ENCODE peak calls at places on chromosomes 11 and 22, in seven cellular contexts. One of them, this sample, is unnamed.

GRCh38 chr11:120200677-120201076 is 10.2 kb upstream of the OAF start:
- DNase-seq in T-cell: no peak
- DNase-seq in activated CD4-positive, alpha-beta T cell treated with anti-CD3 and anti-CD28 coated beads for 36 hours: no peak
- DNase-seq in putamen: no peak
- DNase-seq in cardiac fibroblast: no peak
- DNase-seq in gastrocnemius medialis: no peak
- DNase-seq in endodermal cell: no peak
- DNase-seq in this sample: no peak

GRCh38 chr22:22059476-22060002 is 77.0 kb upstream of the TOP3B start:
- DNase-seq in putamen: no peak
- DNase-seq in endodermal cell: no peak
- DNase-seq in gastrocnemius medialis: no peak
- DNase-seq in cardiac fibroblast: no peak
- DNase-seq in T-cell: no peak
- DNase-seq in activated CD4-positive, alpha-beta T cell treated with anti-CD3 and anti-CD28 coated beads for 36 hours: no peak
- DNase-seq in this sample: no peak

GRCh38 chr11:61999141-61999975 is 31.9 kb upstream of the FTH1 start:
- DNase-seq in activated CD4-positive, alpha-beta T cell treated with anti-CD3 and anti-CD28 coated beads for 36 hours: no peak
- DNase-seq in T-cell: no peak
- DNase-seq in cardiac fibroblast: no peak
- DNase-seq in gastrocnemius medialis: no peak
- DNase-seq in putamen: no peak
- DNase-seq in endodermal cell: no peak
- DNase-seq in this sample: no peak

GRCh38 chr11:17954395-17955252 is 58.2 kb downstream of the SERGEF start:
- DNase-seq in putamen: peak
- DNase-seq in activated CD4-positive, alpha-beta T cell treated with anti-CD3 and anti-CD28 coated beads for 36 hours: no peak
- DNase-seq in cardiac fibroblast: no peak
- DNase-seq in endodermal cell: no peak
- DNase-seq in T-cell: no peak
- DNase-seq in gastrocnemius medialis: peak
- DNase-seq in this sample: no peak

GRCh38 chr11:73962097-73962705 is 11.4 kb downstream of the DNAJB13 start:
- DNase-seq in cardiac fibroblast: no peak
- DNase-seq in putamen: peak
- DNase-seq in endodermal cell: no peak
- DNase-seq in gastrocnemius medialis: no peak
- DNase-seq in T-cell: no peak
- DNase-seq in activated CD4-positive, alpha-beta T cell treated with anti-CD3 and anti-CD28 coated beads for 36 hours: no peak
- DNase-seq in this sample: no peak

GRCh38 chr11:3128356-3129180 is 36.5 kb downstream of the OSBPL5 start:
- DNase-seq in T-cell: no peak
- DNase-seq in cardiac fibroblast: no peak
- DNase-seq in endodermal cell: peak
- DNase-seq in putamen: no peak
- DNase-seq in gastrocnemius medialis: peak
- DNase-seq in activated CD4-positive, alpha-beta T cell treated with anti-CD3 and anti-CD28 coated beads for 36 hours: no peak
- DNase-seq in this sample: no peak

GRCh38 chr11:8917157-8917820 is 6.3 kb downstream of the AKIP1 start:
- DNase-seq in T-cell: no peak
- DNase-seq in putamen: no peak
- DNase-seq in cardiac fibroblast: peak
- DNase-seq in gastrocnemius medialis: peak
- DNase-seq in activated CD4-positive, alpha-beta T cell treated with anti-CD3 and anti-CD28 coated beads for 36 hours: no peak
- DNase-seq in endodermal cell: peak
- DNase-seq in this sample: peak

GRCh38 chr22:26589845-26590524 is at the start of gene TPST2:
- DNase-seq in putamen: peak
- DNase-seq in endodermal cell: peak
- DNase-seq in gastrocnemius medialis: peak
- DNase-seq in activated CD4-positive, alpha-beta T cell treated with anti-CD3 and anti-CD28 coated beads for 36 hours: peak
- DNase-seq in cardiac fibroblast: peak
- DNase-seq in T-cell: peak
- DNase-seq in this sample: peak

GRCh38 chr11:109037856-109038780 is 373.2 kb downstream of the DDX10 start:
- DNase-seq in cardiac fibroblast: peak
- DNase-seq in activated CD4-positive, alpha-beta T cell treated with anti-CD3 and anti-CD28 coated beads for 36 hours: no peak
- DNase-seq in gastrocnemius medialis: no peak
- DNase-seq in endodermal cell: no peak
- DNase-seq in putamen: peak
- DNase-seq in T-cell: no peak
- DNase-seq in this sample: peak

GRCh38 chr22:21709688-21710087 is 25.9 kb downstream of the YPEL1 start:
- DNase-seq in endodermal cell: no peak
- DNase-seq in putamen: no peak
- DNase-seq in activated CD4-positive, alpha-beta T cell treated with anti-CD3 and anti-CD28 coated beads for 36 hours: no peak
- DNase-seq in gastrocnemius medialis: no peak
- DNase-seq in T-cell: no peak
- DNase-seq in cardiac fibroblast: no peak
- DNase-seq in this sample: no peak

GRCh38 chr22:49992921-49993648 is 19.5 kb downstream of the IL17REL start:
- DNase-seq in putamen: peak
- DNase-seq in endodermal cell: peak
- DNase-seq in T-cell: peak
- DNase-seq in activated CD4-positive, alpha-beta T cell treated with anti-CD3 and anti-CD28 coated beads for 36 hours: peak
- DNase-seq in cardiac fibroblast: peak
- DNase-seq in gastrocnemius medialis: peak
- DNase-seq in this sample: peak

GRCh38 chr11:116077092-116077491 is 572.9 kb upstream of the CADM1 start:
- DNase-seq in cardiac fibroblast: no peak
- DNase-seq in activated CD4-positive, alpha-beta T cell treated with anti-CD3 and anti-CD28 coated beads for 36 hours: no peak
- DNase-seq in gastrocnemius medialis: no peak
- DNase-seq in endodermal cell: no peak
- DNase-seq in T-cell: no peak
- DNase-seq in putamen: no peak
- DNase-seq in this sample: no peak

GRCh38 chr11:110867951-110868350 is 155.7 kb upstream of the ARHGAP20 start:
- DNase-seq in putamen: no peak
- DNase-seq in T-cell: no peak
- DNase-seq in gastrocnemius medialis: no peak
- DNase-seq in activated CD4-positive, alpha-beta T cell treated with anti-CD3 and anti-CD28 coated beads for 36 hours: no peak
- DNase-seq in endodermal cell: no peak
- DNase-seq in cardiac fibroblast: no peak
- DNase-seq in this sample: no peak

GRCh38 chr11:8813658-8814057 is 97.3 kb upstream of the AKIP1 start:
- DNase-seq in gastrocnemius medialis: peak
- DNase-seq in putamen: peak
- DNase-seq in T-cell: peak
- DNase-seq in endodermal cell: peak
- DNase-seq in activated CD4-positive, alpha-beta T cell treated with anti-CD3 and anti-CD28 coated beads for 36 hours: peak
- DNase-seq in cardiac fibroblast: peak
- DNase-seq in this sample: peak

GRCh38 chr22:24180316-24181087 is 785 bp upstream of the SUSD2 start:
- DNase-seq in activated CD4-positive, alpha-beta T cell treated with anti-CD3 and anti-CD28 coated beads for 36 hours: no peak
- DNase-seq in gastrocnemius medialis: no peak
- DNase-seq in putamen: no peak
- DNase-seq in cardiac fibroblast: no peak
- DNase-seq in T-cell: no peak
- DNase-seq in endodermal cell: no peak
- DNase-seq in this sample: no peak

GRCh38 chr22:46758867-46759290 is 3.6 kb upstream of the TBC1D22A start:
- DNase-seq in putamen: peak
- DNase-seq in cardiac fibroblast: peak
- DNase-seq in endodermal cell: peak
- DNase-seq in gastrocnemius medialis: no peak
- DNase-seq in activated CD4-positive, alpha-beta T cell treated with anti-CD3 and anti-CD28 coated beads for 36 hours: peak
- DNase-seq in T-cell: peak
- DNase-seq in this sample: peak

GRCh38 chr11:60970369-60970774 is 1.1 kb upstream of the CD6 start:
- DNase-seq in cardiac fibroblast: peak
- DNase-seq in T-cell: peak
- DNase-seq in endodermal cell: peak
- DNase-seq in activated CD4-positive, alpha-beta T cell treated with anti-CD3 and anti-CD28 coated beads for 36 hours: peak
- DNase-seq in gastrocnemius medialis: no peak
- DNase-seq in putamen: no peak
- DNase-seq in this sample: peak

GRCh38 chr11:60208146-60208895 is 25.4 kb upstream of the MS4A6A start:
- DNase-seq in endodermal cell: no peak
- DNase-seq in cardiac fibroblast: no peak
- DNase-seq in T-cell: no peak
- DNase-seq in putamen: no peak
- DNase-seq in activated CD4-positive, alpha-beta T cell treated with anti-CD3 and anti-CD28 coated beads for 36 hours: no peak
- DNase-seq in gastrocnemius medialis: no peak
- DNase-seq in this sample: no peak

GRCh38 chr11:2515401-2516275 is 70.8 kb downstream of the KCNQ1 start:
- DNase-seq in cardiac fibroblast: no peak
- DNase-seq in putamen: no peak
- DNase-seq in endodermal cell: peak
- DNase-seq in activated CD4-positive, alpha-beta T cell treated with anti-CD3 and anti-CD28 coated beads for 36 hours: peak
- DNase-seq in T-cell: no peak
- DNase-seq in gastrocnemius medialis: peak
- DNase-seq in this sample: no peak

GRCh38 chr11:67698247-67698646 is 23.8 kb upstream of the ALDH3B2 start:
- DNase-seq in T-cell: no peak
- DNase-seq in gastrocnemius medialis: no peak
- DNase-seq in activated CD4-positive, alpha-beta T cell treated with anti-CD3 and anti-CD28 coated beads for 36 hours: peak
- DNase-seq in cardiac fibroblast: no peak
- DNase-seq in endodermal cell: peak
- DNase-seq in putamen: no peak
- DNase-seq in this sample: peak

GRCh38 chr11:127609025-127609788 is 608.6 kb upstream of the KIRREL3 start:
- DNase-seq in activated CD4-positive, alpha-beta T cell treated with anti-CD3 and anti-CD28 coated beads for 36 hours: no peak
- DNase-seq in gastrocnemius medialis: no peak
- DNase-seq in T-cell: no peak
- DNase-seq in putamen: no peak
- DNase-seq in endodermal cell: peak
- DNase-seq in cardiac fibroblast: no peak
- DNase-seq in this sample: no peak

GRCh38 chr11:36564376-36565032 is 3.3 kb upstream of the RAG1 start:
- DNase-seq in T-cell: peak
- DNase-seq in endodermal cell: peak
- DNase-seq in cardiac fibroblast: peak
- DNase-seq in activated CD4-positive, alpha-beta T cell treated with anti-CD3 and anti-CD28 coated beads for 36 hours: peak
- DNase-seq in putamen: peak
- DNase-seq in gastrocnemius medialis: peak
- DNase-seq in this sample: peak

GRCh38 chr11:44805596-44805995 is 78.8 kb downstream of the TSPAN18 start:
- DNase-seq in gastrocnemius medialis: no peak
- DNase-seq in putamen: no peak
- DNase-seq in T-cell: no peak
- DNase-seq in endodermal cell: no peak
- DNase-seq in activated CD4-positive, alpha-beta T cell treated with anti-CD3 and anti-CD28 coated beads for 36 hours: no peak
- DNase-seq in cardiac fibroblast: no peak
- DNase-seq in this sample: no peak

This sample was measured in dermis blood vessel endothelial cell.